ENCODE peak calls at places on chromosome 10, in ten cellular contexts. T, F, U, R, M, B, K, O, D and H are unnamed samples.
A peak's percentile ranks its signal among the peaks of the same experiment; 100 is the strongest.

GRCh38 chr10:106111241-106111640 is 1053.3 kb downstream of the SORCS1 start:
- DNase-seq in B (no peak), T (no peak), K (no peak), M (no peak), D (no peak), R (no peak), O (no peak), U (peak; percentile 8), F (no peak), H (no peak)

GRCh38 chr10:123926401-123927264 is 35.0 kb upstream of the CPXM2 start:
- DNase-seq in M (no peak), O (no peak), F (no peak), T (no peak), R (no peak), D (no peak), B (no peak), U (no peak), K (no peak), H (no peak)

GRCh38 chr10:89213191-89213808 is 6.2 kb upstream of the CH25H start:
- DNase-seq in D (no peak), B (peak; percentile 20), K (no peak), O (no peak), M (no peak), R (no peak), T (no peak), U (peak; percentile 60), F (no peak), H (no peak)

GRCh38 chr10:117736655-117737054 is 194.1 kb downstream of the EMX2 start:
- DNase-seq in R (no peak), K (no peak), B (no peak), U (peak; percentile 32), O (no peak), T (no peak), F (no peak), D (no peak), M (no peak), H (no peak)

GRCh38 chr10:121532465-121532864 is 65.8 kb downstream of the FGFR2 start:
- DNase-seq in U (no peak), D (no peak), K (no peak), F (no peak), B (no peak), M (no peak), R (no peak), T (no peak), O (no peak), H (no peak)

GRCh38 chr10:55203319-55203718 is 402.3 kb upstream of the PCDH15 start:
- DNase-seq in B (no peak), M (no peak), U (no peak), F (no peak), R (no peak), T (no peak), K (no peak), D (no peak), O (no peak), H (no peak)

GRCh38 chr10:72389022-72389421 is 34.3 kb upstream of the DNAJB12 start:
- DNase-seq in M (no peak), U (no peak), F (no peak), R (no peak), O (no peak), D (no peak), B (no peak), K (no peak), T (no peak), H (no peak)

GRCh38 chr10:85490431-85490830 is 876.2 kb downstream of the GRID1 start:
- DNase-seq in O (no peak), B (no peak), M (no peak), T (no peak), K (no peak), U (no peak), D (no peak), R (no peak), F (no peak), H (no peak)

GRCh38 chr10:69101451-69102095 is 13.7 kb downstream of the SRGN start:
- DNase-seq in M (no peak), F (no peak), K (no peak), O (no peak), R (no peak), U (no peak), D (peak; percentile 64), T (no peak), B (no peak), H (no peak)

GRCh38 chr10:110067960-110068770 is 60.4 kb downstream of the ADD3 start:
- DNase-seq in B (no peak), U (no peak), T (no peak), O (no peak), K (no peak), D (no peak), R (no peak), M (no peak), F (peak; percentile 48), H (peak; percentile 32)

GRCh38 chr10:95445223-95445836 is 115.8 kb downstream of the SORBS1 start:
- DNase-seq in B (peak; percentile 40), M (no peak), T (no peak), O (peak; percentile 70), R (no peak), D (no peak), U (peak; percentile 37), F (peak; percentile 81), K (peak; percentile 96), H (peak; percentile 86)

GRCh38 chr10:88089498-88089897 is 226.1 kb downstream of the PTEN start:
- DNase-seq in U (no peak), R (peak; percentile 89), K (no peak), O (no peak), D (no peak), T (no peak), F (no peak), M (no peak), B (peak; percentile 9), H (no peak)

GRCh38 chr10:13587367-13587766 is 602 bp downstream of the PRPF18 start:
- DNase-seq in F (no peak), R (peak; percentile 57), U (peak; percentile 40), D (no peak), B (no peak), O (no peak), M (peak; percentile 50), T (no peak), K (no peak), H (no peak)

GRCh38 chr10:98267894-98268693 is at the start of gene LOXL4:
- DNase-seq in T (no peak), D (no peak), F (no peak), O (peak; percentile 65), B (no peak), K (peak; percentile 75), R (no peak), M (peak; percentile 49), U (peak; percentile 68), H (no peak)

GRCh38 chr10:112363696-112364688 is 9.9 kb upstream of the ACSL5 start:
- DNase-seq in F (no peak), M (peak; percentile 71), B (no peak), T (no peak), R (no peak), K (peak; percentile 43), O (no peak), D (no peak), U (no peak), H (no peak)

GRCh38 chr10:86958831-86959736 is 685 bp downstream of the SNCG start:
- DNase-seq in M (no peak), D (no peak), U (peak; percentile 63), O (peak; percentile 88), K (peak; percentile 84), B (no peak), F (peak; percentile 62), T (no peak), R (peak; percentile 66), H (peak; percentile 85)

GRCh38 chr10:88154596-88155250 is 291.3 kb downstream of the PTEN start:
- DNase-seq in M (no peak), R (no peak), U (no peak), D (no peak), F (no peak), O (no peak), K (no peak), T (no peak), B (no peak), H (no peak)

GRCh38 chr10:111137587-111137986 is 60.8 kb downstream of the ADRA2A start:
- DNase-seq in D (no peak), F (no peak), R (no peak), M (no peak), K (no peak), O (no peak), B (no peak), T (no peak), U (no peak), H (no peak)
- H3K27ac ChIP-seq in D (no peak overlapping the region), F (no peak overlapping the region), R (no peak overlapping the region), M (no peak overlapping the region), K (no peak overlapping the region), O (no peak overlapping the region), B (peak overlapping the region; percentile 28), T (no peak overlapping the region), U (no peak overlapping the region), H (no peak overlapping the region)

GRCh38 chr10:519055-519715 is 170.3 kb downstream of the DIP2C start:
- DNase-seq in D (peak; percentile 51), M (no peak), T (no peak), K (peak; percentile 55), F (no peak), B (no peak), O (no peak), U (no peak), R (no peak), H (no peak)
- H3K4me1 ChIP-seq in D (no peaks in the 10 kb centered on the region), M (no peaks in the 10 kb centered on the region), T (peaks cover 9% of the 10 kb centered on the region), K (no peaks in the 10 kb centered on the region), F (peaks cover 32% of the 10 kb centered on the region), B (no peaks in the 10 kb centered on the region), O (peaks cover 9% of the 10 kb centered on the region), U (no peaks in the 10 kb centered on the region), R (peaks cover 5% of the 10 kb centered on the region), H (peaks cover 3% of the 10 kb centered on the region)

GRCh38 chr10:31927597-31928530 is 767 bp downstream of the ARHGAP12 start:
- DNase-seq in D (peak; percentile 81), M (peak; percentile 82), R (peak; percentile 74), F (peak; percentile 44), O (peak; percentile 45), U (peak; percentile 71), B (peak; percentile 42), K (peak; percentile 76), T (peak; percentile 56), H (peak; percentile 45)
- TF ChIP-seq CTCF in D (peak; percentile 30), M (no peak), R (no peak), F (peak; percentile 48), O (peak; percentile 28), U (peak; percentile 38), B (no peak), K (peak; percentile 32), T (peak; percentile 34), H (peak; percentile 45)

GRCh38 chr10:21166557-21167287 is 269.6 kb upstream of the NEBL start:
- DNase-seq in O (no peak), F (no peak), U (no peak), T (no peak), M (no peak), B (peak; percentile 59), R (no peak), K (no peak), D (peak; percentile 86), H (no peak)
- H3K27ac ChIP-seq in O (no peak overlapping the region), F (no peak overlapping the region), U (no peak overlapping the region), T (no peak overlapping the region), M (no peak overlapping the region), B (peak overlapping the region; percentile 79), R (peak overlapping the region; percentile 42), K (no peak overlapping the region), D (peak overlapping the region; percentile 65), H (no peak overlapping the region)